ENCODE peak calls at places on chromosomes 11 and 22, in eight cellular contexts. H, C, F, A, R, O, G and U are unnamed samples.
A peak's percentile ranks its signal among the peaks of the same experiment; 100 is the strongest.

GRCh38 chr11:81987829-81988472 is 745.7 kb downstream of the FAM181B start:
- DNase-seq in H (peak; percentile 57), C (no peak), F (no peak), A (peak; percentile 16), R (no peak), O (no peak), G (peak; percentile 47), U (no peak)

GRCh38 chr11:64001552-64002427 is 15.6 kb downstream of the OTUB1 start:
- DNase-seq in H (no peak), C (no peak), F (no peak), A (no peak), R (no peak), O (no peak), G (peak; percentile 49), U (no peak)

GRCh38 chr11:47923667-47924066 is 56.7 kb upstream of the PTPRJ start:
- DNase-seq in H (peak; percentile 59), C (no peak), F (no peak), A (no peak), R (no peak), O (peak; percentile 62), G (no peak), U (no peak)

GRCh38 chr11:75163917-75164316 is 13.0 kb downstream of the SLCO2B1 start:
- DNase-seq in H (no peak), C (no peak), F (no peak), A (no peak), R (no peak), O (no peak), G (no peak), U (no peak)

GRCh38 chr22:32785636-32786418 is 15.7 kb upstream of the TIMP3 start:
- DNase-seq in H (no peak), C (no peak), F (no peak), A (no peak), R (no peak), O (no peak), G (no peak), U (no peak)

GRCh38 chr11:67310246-67311050 is 7.1 kb downstream of the SSH3 start:
- DNase-seq in H (no peak), C (no peak), F (no peak), A (no peak), R (no peak), O (peak; percentile 23), G (no peak), U (no peak)

GRCh38 chr11:48063424-48063978 is 83.1 kb downstream of the PTPRJ start:
- DNase-seq in H (peak; percentile 43), C (no peak), F (peak; percentile 57), A (no peak), R (no peak), O (no peak), G (peak; percentile 59), U (peak; percentile 97)

GRCh38 chr11:86288776-86289507 is 13.1 kb upstream of the HIKESHI start:
- DNase-seq in H (no peak), C (no peak), F (no peak), A (no peak), R (no peak), O (no peak), G (no peak), U (no peak)

GRCh38 chr22:35328472-35328885 is 28.8 kb downstream of the TOM1 start:
- DNase-seq in H (peak; percentile 91), C (no peak), F (no peak), A (no peak), R (no peak), O (peak; percentile 90), G (peak; percentile 62), U (no peak)

GRCh38 chr11:115463606-115464005 is 40.6 kb downstream of the CADM1 start:
- DNase-seq in H (no peak), C (no peak), F (no peak), A (no peak), R (no peak), O (no peak), G (no peak), U (no peak)

GRCh38 chr11:115464269-115464668 is 39.9 kb downstream of the CADM1 start:
- DNase-seq in H (no peak), C (no peak), F (no peak), A (no peak), R (no peak), O (no peak), G (no peak), U (peak; percentile 7)

GRCh38 chr11:115462757-115463156 is 41.5 kb downstream of the CADM1 start:
- DNase-seq in H (no peak), C (no peak), F (no peak), A (no peak), R (no peak), O (no peak), G (no peak), U (no peak)

GRCh38 chr11:115459563-115459962 is 44.7 kb downstream of the CADM1 start:
- DNase-seq in H (no peak), C (no peak), F (no peak), A (no peak), R (no peak), O (no peak), G (no peak), U (peak; percentile 26)

GRCh38 chr11:115462004-115462541 is 42.1 kb downstream of the CADM1 start:
- DNase-seq in H (peak; percentile 19), C (no peak), F (no peak), A (no peak), R (peak; percentile 40), O (no peak), G (no peak), U (no peak)
- H3K27ac ChIP-seq in H (peak overlapping the region; percentile 59), C (no peak overlapping the region), F (no peak overlapping the region), A (no peak overlapping the region), R (no peak overlapping the region), O (no peak overlapping the region), G (no peak overlapping the region), U (no peak overlapping the region)

GRCh38 chr22:48885919-48886305 is 941.8 kb downstream of the BRD1 start:
- DNase-seq in H (no peak), C (no peak), F (no peak), A (no peak), R (peak; percentile 20), O (no peak), G (no peak), U (no peak)
- H3K9me3 ChIP-seq in H (no peaks in the 10 kb centered on the region), C (no peaks in the 10 kb centered on the region), F (no peaks in the 10 kb centered on the region), A (peaks cover 4% of the 10 kb centered on the region), R (no peaks in the 10 kb centered on the region), O (no peaks in the 10 kb centered on the region), G (no peaks in the 10 kb centered on the region), U (peaks cover 97% of the 10 kb centered on the region)

DNA sequence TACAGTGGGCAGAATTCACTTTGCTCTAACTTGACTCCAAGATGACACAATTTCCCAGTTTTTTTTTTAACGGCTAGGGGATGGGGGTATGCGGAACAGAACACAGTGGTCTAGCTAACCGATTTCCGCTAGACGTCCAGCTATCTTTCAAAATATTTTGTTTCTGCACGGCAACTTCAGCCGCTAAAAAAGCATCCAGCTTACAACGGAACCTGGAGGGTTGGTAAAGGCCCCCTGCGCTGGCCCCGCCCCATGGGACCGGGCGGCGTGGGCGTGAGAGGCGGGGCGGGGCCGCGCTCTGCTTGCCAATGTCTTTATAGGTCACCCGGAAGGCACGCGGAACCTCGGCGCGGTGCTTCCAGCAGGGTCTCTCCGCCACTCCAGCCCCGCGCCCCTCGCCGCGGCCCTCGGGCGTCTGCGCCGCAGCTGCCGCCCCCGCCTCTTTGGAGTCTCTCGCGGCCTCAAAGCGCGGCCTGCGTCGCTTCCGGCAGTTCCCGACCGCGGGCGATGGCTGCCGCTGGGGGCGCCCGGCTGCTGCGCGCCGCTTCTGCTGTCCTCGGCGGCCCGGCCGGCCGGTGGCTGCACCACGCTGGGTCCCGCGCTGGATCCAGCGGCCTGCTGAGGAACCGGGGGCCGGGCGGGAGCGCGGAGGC is at the start of gene FDX1:
- DNase-seq in H (peak; percentile 87), C (peak; percentile 86), F (peak; percentile 66), A (peak; percentile 23), R (peak; percentile 91), O (peak; percentile 83), G (peak; percentile 90), U (peak; percentile 29)
- H3K27ac ChIP-seq in H (peak within 1 kb of the TSS; percentile 93), C (peak within 1 kb of the TSS; percentile 89), F (peak within 1 kb of the TSS; percentile 96), A (peak within 1 kb of the TSS; percentile 47), R (no peak within 1 kb of the TSS), O (peak within 1 kb of the TSS; percentile 97), G (peak within 1 kb of the TSS; percentile 97), U (peak within 1 kb of the TSS; percentile 69)

GRCh38 chr22:47883757-47884156 is 1121.3 kb downstream of the TBC1D22A start:
- DNase-seq in H (no peak), C (no peak), F (no peak), A (no peak), R (no peak), O (no peak), G (no peak), U (no peak)

GRCh38 chr22:47884775-47885174 is 1122.3 kb downstream of the TBC1D22A start:
- DNase-seq in H (no peak), C (no peak), F (no peak), A (no peak), R (no peak), O (no peak), G (no peak), U (no peak)

GRCh38 chr22:47891609-47892008 is 1129.2 kb downstream of the TBC1D22A start:
- DNase-seq in H (no peak), C (no peak), F (no peak), A (no peak), R (no peak), O (no peak), G (no peak), U (no peak)

GRCh38 chr22:47884200-47884599 is 1121.8 kb downstream of the TBC1D22A start:
- DNase-seq in H (no peak), C (no peak), F (peak; percentile 1), A (no peak), R (no peak), O (no peak), G (no peak), U (no peak)

DNA sequence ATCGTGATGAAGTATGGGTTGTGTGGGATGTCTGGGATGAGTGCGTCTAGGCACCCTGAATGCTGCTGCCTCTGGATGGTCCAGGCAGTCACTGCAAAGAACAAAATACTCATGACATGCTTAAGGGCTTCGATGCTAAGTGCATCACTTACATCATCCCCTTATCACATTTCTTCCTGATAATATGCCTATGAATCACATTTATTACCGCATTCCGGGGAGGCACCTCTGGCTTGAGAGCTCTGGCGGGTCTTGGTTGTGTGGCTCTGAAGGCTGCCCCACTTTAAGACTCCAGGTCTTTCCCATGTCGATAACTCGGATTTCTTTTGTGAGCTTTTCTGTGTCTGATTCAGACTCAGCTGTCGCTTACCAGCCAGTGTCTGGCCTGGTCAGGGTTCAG is 1126.4 kb downstream of the TBC1D22A start:
- DNase-seq in H (no peak), C (no peak), F (no peak), A (no peak), R (no peak), O (no peak), G (no peak), U (no peak)
- H3K9me3 ChIP-seq in H (no peaks in the 10 kb centered on the region), C (no peaks in the 10 kb centered on the region), F (no peaks in the 10 kb centered on the region), A (no peaks in the 10 kb centered on the region), R (no peaks in the 10 kb centered on the region), O (peaks cover 5% of the 10 kb centered on the region), G (no peaks in the 10 kb centered on the region), U (peaks cover 78% of the 10 kb centered on the region)

GRCh38 chr11:121048464-121049233 is 24.7 kb downstream of the TBCEL start:
- DNase-seq in H (no peak), C (no peak), F (no peak), A (no peak), R (no peak), O (no peak), G (no peak), U (no peak)
- H3K27ac ChIP-seq in H (no peak overlapping the region), C (no peak overlapping the region), F (no peak overlapping the region), A (no peak overlapping the region), R (no peak overlapping the region), O (peak overlapping the region; percentile 21), G (peak overlapping the region; percentile 76), U (no peak overlapping the region)